ENCODE peak calls at places on chromosomes 1 and 21, in ten cellular contexts. Z, J, K, F, Y, Q, E, D, I and L are unnamed samples.

GRCh38 chr1:116411784-116412479 is 38.9 kb downstream of the ATP1A1 start:
- DNase-seq in J (no peak), E (no peak), Y (peak), K (no peak), Z (no peak), D (no peak), F (no peak), I (no peak), Q (peak), L (no peak)

GRCh38 chr1:231376101-231376500 is 38.0 kb downstream of the SPRTN start:
- DNase-seq in J (no peak), Q (no peak), I (no peak), Y (no peak), K (no peak), Z (no peak), F (no peak), D (no peak), E (no peak), L (no peak)

GRCh38 chr1:87224209-87224608 is 104.5 kb upstream of the LMO4 start:
- DNase-seq in Y (peak), K (no peak), F (peak), Q (peak), Z (peak), J (no peak), D (peak), I (no peak), E (no peak), L (no peak)

GRCh38 chr1:67564193-67564592 is 120.8 kb upstream of the GADD45A start:
- DNase-seq in Q (peak), Y (no peak), E (peak), J (peak), D (peak), F (peak), K (no peak), I (no peak), Z (no peak), L (no peak)

GRCh38 chr21:46428987-46429710 is 29.5 kb upstream of the DIP2A start:
- DNase-seq in D (no peak), Z (no peak), E (no peak), K (no peak), Q (no peak), Y (no peak), J (no peak), I (no peak), F (no peak), L (no peak)

GRCh38 chr1:8439015-8439702 is 121.2 kb downstream of the SLC45A1 start:
- DNase-seq in E (peak), Q (peak), K (peak), I (peak), J (peak), Z (peak), F (peak), D (peak), Y (peak), L (no peak)

GRCh38 chr1:180029524-180030130 is 75.0 kb downstream of the CEP350 start:
- DNase-seq in Z (no peak), J (no peak), K (no peak), F (no peak), Y (no peak), Q (no peak), I (no peak), E (no peak), D (no peak), L (no peak)

GRCh38 chr1:192516776-192517297 is 58.7 kb upstream of the RGS1 start:
- DNase-seq in Y (no peak), I (no peak), D (peak), J (peak), F (peak), K (peak), Q (no peak), E (no peak), Z (no peak), L (peak)

GRCh38 chr1:197619008-197619640 is 156.2 kb downstream of the DENND1B start:
- DNase-seq in Q (peak), I (no peak), F (no peak), J (no peak), E (no peak), D (no peak), Z (peak), K (peak), Y (no peak), L (no peak)

GRCh38 chr1:4054957-4055676 is 155.0 kb upstream of the C1orf174 start:
- DNase-seq in I (no peak), Q (no peak), K (no peak), Y (no peak), J (no peak), F (no peak), Z (no peak), E (no peak), D (no peak), L (no peak)

GRCh38 chr1:203219171-203219570 is 10.3 kb downstream of the CHIT1 start:
- DNase-seq in E (no peak), J (no peak), Q (no peak), F (no peak), I (no peak), D (no peak), Z (no peak), K (no peak), Y (no peak), L (no peak)

GRCh38 chr1:222241410-222241809 is 306.5 kb downstream of the HHIPL2 start:
- DNase-seq in Y (no peak), F (no peak), Q (no peak), D (no peak), I (no peak), E (no peak), Z (no peak), K (no peak), J (no peak), L (no peak)

GRCh38 chr1:97630968-97631367 is 289.9 kb downstream of the DPYD start:
- DNase-seq in J (no peak), K (no peak), E (no peak), D (no peak), I (peak), Q (peak), Y (no peak), F (no peak), Z (no peak), L (no peak)

GRCh38 chr21:32806810-32807386 is 35.3 kb upstream of the PAXBP1 start:
- DNase-seq in J (no peak), I (no peak), Q (peak), K (peak), Z (peak), F (no peak), E (no peak), D (no peak), Y (peak), L (no peak)

GRCh38 chr1:208134491-208134890 is 109.7 kb downstream of the PLXNA2 start:
- DNase-seq in Q (no peak), Z (no peak), F (no peak), Y (no peak), J (no peak), I (peak), D (no peak), K (no peak), E (no peak), L (no peak)

GRCh38 chr21:29382029-29382654 is 83.4 kb downstream of the BACH1 start:
- DNase-seq in F (no peak), E (no peak), I (no peak), J (no peak), Q (peak), Z (peak), Y (peak), D (no peak), K (no peak), L (no peak)

GRCh38 chr1:192235127-192235526 is 76.9 kb downstream of the RGS18 start:
- DNase-seq in E (no peak), I (no peak), D (no peak), F (no peak), Z (peak), K (peak), J (no peak), Q (peak), Y (no peak), L (no peak)

DNA sequence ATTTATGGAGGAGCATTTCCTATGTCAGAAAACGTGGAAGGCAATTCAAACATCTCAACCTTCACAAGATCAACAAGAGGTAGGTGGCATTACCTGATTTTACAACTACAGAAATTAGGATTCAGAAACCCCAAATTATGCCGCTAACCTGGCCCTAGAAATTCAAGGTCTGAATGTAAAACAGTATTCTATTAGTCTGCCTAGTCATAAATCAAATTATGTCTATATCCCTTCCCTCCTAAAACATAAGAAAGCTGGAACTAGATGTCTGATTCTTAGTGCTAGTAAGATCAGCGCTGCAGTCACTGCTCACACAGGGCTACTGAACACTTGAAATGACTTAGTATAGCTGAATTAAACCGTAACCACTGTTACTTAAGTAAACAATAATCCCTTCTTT is 1.4 kb downstream of the TOMM20 start:
- DNase-seq in K (no peak), F (no peak), J (no peak), I (no peak), E (no peak), D (no peak), Y (peak), Z (no peak), Q (no peak), L (no peak)
- H3K4me3 ChIP-seq in K (peak), F (peak), J (peak), I (peak), E (peak), D (no peak), Y (peak), Z (peak), Q (peak), L (peak)

DNA sequence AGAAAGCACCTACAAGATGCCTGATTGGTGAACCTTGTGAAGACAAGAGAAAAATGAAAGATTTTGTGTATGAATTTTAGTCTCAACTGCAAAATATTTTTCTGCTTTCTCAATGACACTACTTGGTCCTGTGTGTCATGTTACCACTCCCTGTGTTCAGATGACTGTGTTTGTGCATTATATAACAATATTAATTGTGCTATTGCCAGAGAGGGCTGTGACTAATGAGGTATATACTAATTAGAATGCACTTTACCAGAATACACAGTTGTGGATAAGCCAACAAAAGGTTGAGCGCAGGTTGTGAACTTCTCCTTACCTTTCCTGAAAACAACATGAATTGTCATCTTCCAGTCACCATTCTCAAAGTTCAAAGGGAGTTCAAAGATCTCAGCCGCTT is 17.3 kb upstream of the FMO2 start:
- DNase-seq in D (no peak), E (no peak), J (no peak), I (no peak), F (no peak), K (no peak), Z (no peak), Q (no peak), Y (no peak), L (no peak)
- TF ChIP-seq CTCF in D (no peak), E (no peak), J (no peak), I (no peak), F (no peak), K (no peak), Z (no peak), Q (no peak), Y (no peak), L (no peak)

GRCh38 chr1:59078866-59079265 is 218.0 kb upstream of the FGGY start:
- DNase-seq in E (no peak), D (no peak), J (no peak), I (no peak), F (no peak), K (no peak), Q (no peak), Z (no peak), Y (no peak), L (no peak)
- H3K4me3 ChIP-seq in E (no peak), D (no peak), J (no peak), I (no peak), F (no peak), K (no peak), Q (no peak), Z (no peak), Y (no peak), L (no peak)

GRCh38 chr21:45098867-45099266 is 24.5 kb downstream of the ADARB1 start:
- DNase-seq in I (no peak), Q (peak), D (no peak), K (peak), Y (no peak), J (no peak), Z (no peak), F (no peak), E (no peak), L (no peak)
- TF ChIP-seq CTCF in I (peak), Q (peak), D (no peak), K (peak), Y (peak), J (peak), Z (peak), F (peak), E (peak), L (peak)

GRCh38 chr1:218575856-218576255 is 230.7 kb downstream of the TGFB2 start:
- DNase-seq in J (no peak), I (no peak), E (no peak), K (no peak), D (no peak), Z (no peak), Y (peak), F (no peak), Q (no peak), L (no peak)
- H3K4me3 ChIP-seq in J (no peak), I (no peak), E (no peak), K (no peak), D (no peak), Z (no peak), Y (no peak), F (no peak), Q (no peak), L (no peak)

GRCh38 chr1:18217398-18218043 is 109.9 kb downstream of the IGSF21 start:
- DNase-seq in D (no peak), J (peak), Q (no peak), Z (no peak), F (no peak), I (peak), K (peak), Y (no peak), E (no peak), L (no peak)
- TF ChIP-seq CTCF in D (no peak), J (peak), Q (peak), Z (peak), F (peak), I (peak), K (peak), Y (no peak), E (no peak), L (peak)

GRCh38 chr1:174875306-174875705 is 124.4 kb upstream of the CACYBP start:
- DNase-seq in J (no peak), K (no peak), Z (no peak), Q (no peak), F (no peak), E (no peak), D (no peak), Y (peak), I (peak), L (no peak)
- H3K4me3 ChIP-seq in J (no peak), K (no peak), Z (no peak), Q (no peak), F (no peak), E (no peak), D (no peak), Y (no peak), I (no peak), L (peak)

GRCh38 chr1:41513388-41513745 is 28.9 kb upstream of the EDN2 start:
- DNase-seq in Y (no peak), I (no peak), J (no peak), K (no peak), Z (no peak), F (no peak), D (no peak), Q (no peak), E (no peak), L (no peak)
- TF ChIP-seq CTCF in Y (peak), I (no peak), J (peak), K (peak), Z (peak), F (peak), D (no peak), Q (peak), E (peak), L (peak)

DNA sequence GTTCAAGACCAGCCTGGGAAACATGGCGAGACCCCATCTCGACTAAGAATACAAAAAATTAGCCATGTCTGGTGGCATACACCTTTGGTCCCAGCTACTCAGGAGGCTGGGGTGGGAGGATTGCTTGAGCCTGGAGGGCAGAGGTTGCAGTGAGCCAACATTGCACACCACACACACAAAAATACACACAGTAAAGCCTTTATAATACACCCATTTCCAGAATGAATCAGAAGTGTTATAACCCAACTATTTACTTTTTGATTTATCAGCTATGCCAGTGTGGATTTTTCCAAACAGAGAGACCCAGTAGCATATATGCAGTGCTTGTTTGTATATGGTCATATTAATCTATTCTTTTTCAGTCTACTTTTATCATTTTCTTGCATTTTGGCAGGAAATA is 200.1 kb downstream of the ZP4 start:
- DNase-seq in Y (no peak), D (no peak), K (no peak), E (no peak), J (no peak), F (no peak), I (no peak), Q (no peak), Z (no peak), L (no peak)
- H3K4me3 ChIP-seq in Y (no peak), D (no peak), K (no peak), E (no peak), J (no peak), F (no peak), I (no peak), Q (no peak), Z (no peak), L (no peak)

DNA sequence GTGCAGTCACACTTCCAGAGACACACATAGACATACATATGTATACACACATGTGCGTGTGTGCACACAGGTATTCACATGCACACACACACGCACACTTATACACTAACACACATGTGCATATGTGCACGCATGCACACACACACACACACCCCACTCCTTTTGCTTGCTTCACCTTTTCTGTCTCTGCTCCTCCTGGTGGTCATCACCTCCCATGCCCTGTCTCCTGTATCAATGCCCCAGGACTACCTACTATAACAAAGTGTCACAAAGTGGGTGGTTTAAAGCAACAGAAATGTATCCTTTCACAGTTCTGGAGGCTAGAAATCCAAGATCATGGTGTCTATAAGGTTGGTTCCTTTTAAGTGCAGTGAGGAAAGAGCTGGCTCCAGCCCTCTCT is 27.4 kb downstream of the ETS2 start:
- DNase-seq in I (no peak), E (no peak), D (no peak), J (no peak), Z (no peak), Q (no peak), F (no peak), Y (no peak), K (no peak), L (no peak)
- TF ChIP-seq CTCF in I (no peak), E (no peak), D (no peak), J (no peak), Z (no peak), Q (peak), F (peak), Y (peak), K (no peak), L (no peak)